ENCODE peak calls at places on chromosomes 4 and X, in seven cellular contexts. Z is HepG2, Q is HCT116, P is endothelial cell of umbilical vein, J is K562, F is H1, L is GM12878. A is an unnamed sample.

GRCh38 chr4:65665951-65666523 is 4.3 kb downstream of the EPHA5 start:
- DNase-seq in J (no peak), P (no peak), Z (no peak), Q (no peak), F (no peak), L (no peak), A (no peak)

GRCh38 chr4:52799813-52800212 is 48.6 kb upstream of the ERVMER34-1 start:
- DNase-seq in L (no peak), Q (no peak), F (no peak), Z (peak; percentile 5), P (no peak), J (no peak), A (no peak)

GRCh38 chrX:12949927-12950656 is 24.8 kb upstream of the TMSB4X start:
- DNase-seq in J (peak; percentile 62), Z (no peak), Q (no peak), F (no peak), L (peak; percentile 99), P (peak; percentile 85), A (no peak)

GRCh38 chr4:101954351-101954750 is 163.8 kb downstream of the BANK1 start:
- DNase-seq in F (no peak), L (no peak), Z (no peak), P (peak; percentile 5), Q (no peak), J (no peak), A (no peak)

GRCh38 chr4:81164623-81165416 is 50.2 kb downstream of the PRKG2 start:
- DNase-seq in F (no peak), J (no peak), L (no peak), P (no peak), Z (peak; percentile 40), Q (peak; percentile 92), A (no peak)

GRCh38 chr4:6527683-6528595 is 47.0 kb upstream of the MAN2B2 start:
- DNase-seq in F (no peak), L (no peak), P (no peak), Q (no peak), J (no peak), Z (no peak), A (no peak)

GRCh38 chr4:184588893-184589292 is 60.4 kb downstream of the CASP3 start:
- DNase-seq in Q (no peak), F (no peak), Z (no peak), P (no peak), L (no peak), J (no peak), A (no peak)

GRCh38 chrX:153645151-153645550 is 1.9 kb upstream of the DUSP9 start:
- DNase-seq in L (no peak), P (no peak), Q (no peak), J (no peak), Z (no peak), F (no peak), A (no peak)

GRCh38 chrX:103310592-103311400 is at the start of gene BEX2:
- DNase-seq in J (peak; percentile 68), Q (peak; percentile 40), F (peak; percentile 46), Z (no peak), L (no peak), P (peak; percentile 25), A (peak; percentile 89)

GRCh38 chrX:153582896-153583295 is 16.0 kb downstream of the CCNQ start:
- DNase-seq in Q (no peak), F (no peak), Z (peak; percentile 7), J (peak; percentile 50), P (peak; percentile 25), L (peak; percentile 23), A (peak; percentile 65)

GRCh38 chr4:59223292-59223941 is 1976.7 kb upstream of the ADGRL3 start:
- DNase-seq in Q (no peak), Z (no peak), L (no peak), P (no peak), F (no peak), J (no peak), A (peak; percentile 37)

GRCh38 chrX:41137589-41137988 is 52.3 kb downstream of the USP9X start:
- DNase-seq in L (no peak), F (no peak), P (no peak), Q (no peak), Z (no peak), J (no peak), A (no peak)

GRCh38 chrX:133053854-133054565 is 42.9 kb downstream of the USP26 start:
- DNase-seq in L (no peak), J (no peak), Q (no peak), Z (no peak), P (peak; percentile 6), F (no peak), A (no peak)

GRCh38 chr4:26452565-26453531 is 37.4 kb downstream of the CCKAR start:
- DNase-seq in J (no peak), Z (no peak), F (no peak), P (no peak), L (no peak), Q (no peak), A (peak; percentile 32)

GRCh38 chr4:39256436-39256835 is 74.1 kb downstream of the WDR19 start:
- DNase-seq in J (no peak), F (no peak), Z (no peak), Q (no peak), P (peak; percentile 94), L (no peak), A (no peak)

GRCh38 chr4:108919229-108919893 is 156.5 kb upstream of the ETNPPL start:
- DNase-seq in Q (no peak), F (no peak), Z (no peak), J (no peak), P (no peak), L (no peak), A (no peak)

GRCh38 chr4:108398326-108398725 is 222.1 kb upstream of the RPL34 start:
- DNase-seq in F (no peak), P (no peak), J (no peak), L (no peak), Z (no peak), Q (no peak), A (no peak)

GRCh38 chr4:173346074-173346473 is 11.9 kb upstream of the HMGB2 start:
- DNase-seq in J (no peak), F (no peak), P (no peak), Q (no peak), Z (no peak), L (no peak), A (no peak)

GRCh38 chrX:21798677-21799219 is 40.7 kb upstream of the MBTPS2 start:
- DNase-seq in Z (peak; percentile 66), J (no peak), P (no peak), Q (peak; percentile 84), F (no peak), L (no peak), A (no peak)

GRCh38 chr4:187383181-187383580 is 612.4 kb upstream of the ZFP42 start:
- DNase-seq in F (no peak), Z (no peak), J (no peak), Q (no peak), P (no peak), L (no peak), A (no peak)

GRCh38 chr4:128287159-128287870 is at the start of gene PGRMC2:
- DNase-seq in F (no peak), P (no peak), J (peak; percentile 29), L (no peak), Z (no peak), Q (no peak), A (peak; percentile 61)

GRCh38 chrX:41300758-41301437 is 33.1 kb upstream of the DDX3X start:
- DNase-seq in J (no peak), F (no peak), P (peak; percentile 7), Z (no peak), L (no peak), Q (no peak), A (no peak)

GRCh38 chr4:113524505-113525186 is 236.9 kb downstream of the CAMK2D start:
- DNase-seq in F (no peak), L (no peak), P (no peak), Q (no peak), Z (no peak), J (no peak), A (no peak)

DNA sequence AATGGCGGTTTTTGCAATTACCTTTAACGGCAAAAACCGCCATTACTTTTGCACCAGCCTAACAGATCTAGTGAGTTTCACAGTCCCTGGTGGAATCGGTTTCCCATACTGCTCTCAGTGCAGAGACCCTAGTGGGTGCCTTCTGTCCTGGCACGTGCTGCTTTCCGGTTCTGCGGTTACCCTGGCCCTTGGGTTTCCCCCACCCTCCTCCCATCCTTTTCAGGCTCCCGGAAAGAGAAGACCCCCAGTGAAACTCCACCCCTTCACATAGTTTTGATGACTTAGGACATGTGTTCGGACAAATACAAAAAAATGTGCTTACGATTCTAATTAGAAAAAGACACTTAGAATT is 36.9 kb downstream of the NLGN3 start:
- DNase-seq in J (peak; percentile 12), Z (no peak), F (no peak), P (no peak), L (no peak), Q (no peak), A (peak; percentile 41)
- H2AFZ ChIP-seq in J (peak overlapping the region; percentile 72), Z (no peak overlapping the region), F (no peak overlapping the region), P (peak overlapping the region; percentile 81), L (peak overlapping the region; percentile 56), Q (no peak overlapping the region), A (peak overlapping the region; percentile 95)

DNA sequence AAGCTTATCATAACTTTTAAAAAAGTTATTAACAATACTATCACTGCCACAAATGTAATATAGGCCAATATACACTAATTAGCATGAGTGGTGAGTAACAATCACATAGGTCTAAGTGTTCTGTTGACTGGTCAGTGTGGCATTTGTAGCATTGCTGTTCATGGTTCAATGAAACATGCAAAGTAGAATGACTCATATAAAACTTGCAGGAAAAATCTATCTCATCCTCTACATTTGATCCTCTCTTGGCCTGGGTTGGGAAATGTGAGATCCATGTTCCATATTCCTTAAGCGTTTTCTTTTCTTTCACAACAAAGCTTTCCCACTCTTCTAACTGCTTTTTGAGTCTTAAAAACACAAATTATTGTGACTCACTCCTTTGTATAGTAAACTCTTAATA is 1418.7 kb downstream of the FSTL5 start:
- DNase-seq in P (no peak), Q (no peak), L (no peak), J (no peak), F (no peak), Z (no peak), A (no peak)
- TF ChIP-seq MAX in P (no peak), Q (no peak), L (no peak), J (no peak), F (no peak), Z (no peak), A (no peak)

GRCh38 chr4:18291313-18291712 is 269.8 kb upstream of the LCORL start:
- DNase-seq in F (no peak), Z (no peak), J (no peak), L (no peak), P (no peak), Q (no peak), A (no peak)
- H2AFZ ChIP-seq in F (no peak overlapping the region), Z (no peak overlapping the region), J (no peak overlapping the region), L (no peak overlapping the region), P (no peak overlapping the region), Q (no peak overlapping the region), A (no peak overlapping the region)

DNA sequence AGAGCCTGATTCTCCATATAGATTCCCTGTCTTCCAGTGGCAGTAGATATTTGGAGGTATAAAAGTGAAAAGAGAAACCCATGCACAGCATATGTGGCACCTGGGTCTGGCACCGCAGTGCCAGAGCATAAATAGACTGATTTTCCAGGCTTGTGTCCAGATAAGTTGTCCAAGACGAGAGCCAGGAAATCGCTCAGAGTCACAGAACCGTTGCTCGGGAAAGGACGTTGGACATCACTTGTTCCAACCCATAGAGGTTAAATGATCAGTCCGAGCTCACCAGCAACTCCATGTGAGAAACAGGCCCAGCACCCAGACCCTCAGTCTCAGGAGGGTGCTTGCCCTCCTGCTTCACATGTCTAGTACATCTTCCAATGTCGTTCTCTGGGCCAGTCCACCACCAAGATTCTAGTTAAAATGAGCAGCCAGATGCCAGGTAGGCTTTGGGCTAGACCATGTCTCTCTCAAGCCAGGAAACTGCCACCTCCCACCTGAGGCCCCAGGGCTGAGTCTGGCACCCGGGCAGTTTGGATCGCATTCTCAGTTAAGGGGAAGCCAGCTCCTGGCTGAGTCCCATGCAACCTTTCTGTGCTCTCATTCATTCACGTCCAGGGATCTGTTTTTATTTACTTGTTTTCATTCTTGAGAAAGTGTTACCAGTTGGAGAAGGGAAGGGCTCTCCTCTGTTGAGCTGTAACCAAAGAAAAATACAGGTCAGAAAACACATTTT is 91.8 kb downstream of the PHOX2B start:
- DNase-seq in Z (no peak), L (no peak), J (no peak), F (no peak), Q (no peak), P (no peak), A (no peak)
- TF ChIP-seq MAX in Z (no peak), L (no peak), J (no peak), F (no peak), Q (no peak), P (no peak), A (no peak)

A was measured in SK-N-SH.